ENCODE peak calls at places on chromosome 10, in eight cellular contexts. C is CD8-positive, alpha-beta T cell; O is heart right ventricle; E is tibial nerve; W is spleen; V is esophagus muscularis mucosa; U is CD4-positive, alpha-beta memory T cell; G is body of pancreas. T is an unnamed sample.
A peak's percentile ranks its signal among the peaks of the same experiment; 100 is the strongest.

GRCh38 chr10:22002531-22003110 is 909 bp downstream of the DNAJC1 start:
- DNase-seq in C (peak; percentile 45), O (no peak), E (no peak), W (no peak), V (no peak), U (peak; percentile 50), G (no peak), T (no peak)

GRCh38 chr10:71909399-71910083 is 54.7 kb upstream of the CHST3 start:
- DNase-seq in C (no peak), O (no peak), E (no peak), W (no peak), V (no peak), U (no peak), G (no peak), T (no peak)

GRCh38 chr10:3122034-3122433 is 50.5 kb downstream of the PITRM1 start:
- DNase-seq in C (no peak), O (no peak), E (no peak), W (no peak), V (no peak), U (no peak), G (no peak), T (no peak)

GRCh38 chr10:132515811-132516726 is 21.5 kb upstream of the INPP5A start:
- DNase-seq in C (no peak), O (no peak), E (no peak), W (peak; percentile 71), V (no peak), U (no peak), G (peak; percentile 32), T (peak; percentile 34)

GRCh38 chr10:75396861-75397570 is 4.5 kb downstream of the ZNF503 start:
- DNase-seq in C (no peak), O (peak; percentile 38), E (no peak), W (no peak), V (no peak), U (no peak), G (peak; percentile 61), T (peak; percentile 55)

GRCh38 chr10:132639470-132639869 is 101.9 kb downstream of the INPP5A start:
- DNase-seq in C (no peak), O (no peak), E (no peak), W (no peak), V (no peak), U (no peak), G (no peak), T (no peak)

GRCh38 chr10:1287493-1288480 is 231.6 kb downstream of the WDR37 start:
- DNase-seq in C (no peak), O (no peak), E (no peak), W (no peak), V (no peak), U (no peak), G (no peak), T (no peak)

GRCh38 chr10:6044651-6045599 is 17.2 kb downstream of the IL2RA start:
- DNase-seq in C (no peak), O (no peak), E (no peak), W (no peak), V (peak; percentile 50), U (no peak), G (no peak), T (no peak)

GRCh38 chr10:26881600-26882331 is 21.0 kb upstream of the ABI1 start:
- DNase-seq in C (no peak), O (no peak), E (no peak), W (no peak), V (peak; percentile 34), U (peak; percentile 40), G (no peak), T (no peak)

GRCh38 chr10:22599048-22599561 is 115.3 kb downstream of the PIP4K2A start:
- DNase-seq in C (no peak), O (no peak), E (no peak), W (no peak), V (no peak), U (no peak), G (no peak), T (no peak)

GRCh38 chr10:21032587-21033319 is 135.6 kb upstream of the NEBL start:
- DNase-seq in C (no peak), O (no peak), E (no peak), W (no peak), V (no peak), U (no peak), G (no peak), T (no peak)

GRCh38 chr10:61620511-61620910 is 42.2 kb upstream of the CABCOCO1 start:
- DNase-seq in C (no peak), O (no peak), E (no peak), W (no peak), V (no peak), U (no peak), G (no peak), T (no peak)

GRCh38 chr10:75547391-75548298 is 116.2 kb downstream of the LRMDA start:
- DNase-seq in C (no peak), O (no peak), E (no peak), W (no peak), V (no peak), U (no peak), G (no peak), T (no peak)

GRCh38 chr10:118298787-118299186 is 43.3 kb downstream of the FAM204A start:
- DNase-seq in C (no peak), O (no peak), E (no peak), W (no peak), V (no peak), U (no peak), G (no peak), T (no peak)

GRCh38 chr10:113252650-113253560 is 299.9 kb upstream of the HABP2 start:
- DNase-seq in C (no peak), O (no peak), E (no peak), W (no peak), V (no peak), U (no peak), G (no peak), T (no peak)

GRCh38 chr10:80528185-80528700 is 9.5 kb upstream of the SH2D4B start:
- DNase-seq in C (no peak), O (no peak), E (no peak), W (no peak), V (no peak), U (no peak), G (no peak), T (no peak)

DNA sequence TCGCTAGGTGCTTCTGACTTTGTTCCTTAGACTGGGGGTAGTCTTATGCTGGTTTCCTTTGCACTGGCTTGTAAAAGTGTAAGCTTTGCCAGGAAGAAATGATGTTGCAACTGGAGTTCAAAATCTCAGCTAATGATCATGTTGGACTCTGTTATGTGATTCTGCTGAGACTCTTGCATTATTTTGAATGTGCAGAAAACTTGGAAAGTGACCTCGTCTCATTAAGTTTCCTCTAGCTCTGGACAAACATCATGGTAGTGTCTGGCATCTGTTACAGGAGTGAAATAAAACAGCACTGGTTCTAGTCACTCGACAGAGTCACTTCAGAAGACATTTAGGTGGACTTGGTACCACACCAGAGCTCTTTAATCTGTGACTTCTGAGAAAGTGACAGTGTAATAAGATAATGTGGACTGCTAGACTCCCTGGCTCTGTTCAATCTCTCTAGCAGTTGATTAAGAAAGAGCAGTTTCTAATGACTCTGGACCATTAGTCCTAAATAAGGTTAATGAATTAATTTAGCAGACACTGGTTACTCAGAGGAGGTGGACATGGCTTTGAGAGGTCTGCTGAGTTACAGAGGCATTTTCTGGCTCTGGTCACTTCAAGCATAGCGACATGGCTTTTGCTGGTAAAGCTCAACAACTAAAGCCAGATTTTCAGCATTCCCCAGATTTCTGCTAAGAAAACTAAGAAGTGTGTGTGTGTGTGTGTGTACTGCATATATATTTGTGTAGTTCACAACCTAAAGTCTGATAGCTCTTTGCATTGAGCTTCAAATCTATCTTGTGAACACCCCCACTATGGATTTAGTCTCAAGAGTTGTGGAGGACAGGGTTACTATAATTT is 2.1 kb downstream of the NRP1 start:
- DNase-seq in C (no peak), O (no peak), E (no peak), W (no peak), V (no peak), U (no peak), G (no peak), T (no peak)
- H3K4me1 ChIP-seq in C (peaks cover 18% of the 10 kb centered on the region), O (peaks cover 32% of the 10 kb centered on the region), E (peaks cover 4% of the 10 kb centered on the region), W (peaks cover 74% of the 10 kb centered on the region), V (peaks cover 60% of the 10 kb centered on the region), U (peaks cover 20% of the 10 kb centered on the region), G (peaks cover 40% of the 10 kb centered on the region), T (peaks cover 55% of the 10 kb centered on the region)

DNA sequence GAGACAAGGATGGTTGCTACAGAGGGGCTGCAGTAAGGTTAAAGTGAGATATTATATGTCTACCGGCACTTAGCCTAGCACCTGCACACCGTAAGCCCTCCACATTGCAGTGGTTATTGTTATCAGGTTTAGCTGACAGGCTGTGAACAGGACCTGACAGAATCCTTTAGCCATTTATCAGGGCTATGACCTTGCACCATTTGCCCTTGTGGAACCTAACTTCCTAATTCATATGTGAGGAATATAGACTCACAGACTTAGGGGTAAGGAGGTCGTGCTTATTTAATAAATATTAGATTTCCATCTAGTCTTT is 10.1 kb downstream of the NCOA4 start:
- DNase-seq in C (no peak), O (no peak), E (no peak), W (no peak), V (no peak), U (no peak), G (no peak), T (no peak)
- H3K4me1 ChIP-seq in C (peaks cover 57% of the 10 kb centered on the region), O (peaks cover 80% of the 10 kb centered on the region), E (peaks cover 36% of the 10 kb centered on the region), W (peaks cover 98% of the 10 kb centered on the region), V (peaks cover 89% of the 10 kb centered on the region), U (peaks cover 72% of the 10 kb centered on the region), G (peaks cover 70% of the 10 kb centered on the region), T (peaks cover 77% of the 10 kb centered on the region)

DNA sequence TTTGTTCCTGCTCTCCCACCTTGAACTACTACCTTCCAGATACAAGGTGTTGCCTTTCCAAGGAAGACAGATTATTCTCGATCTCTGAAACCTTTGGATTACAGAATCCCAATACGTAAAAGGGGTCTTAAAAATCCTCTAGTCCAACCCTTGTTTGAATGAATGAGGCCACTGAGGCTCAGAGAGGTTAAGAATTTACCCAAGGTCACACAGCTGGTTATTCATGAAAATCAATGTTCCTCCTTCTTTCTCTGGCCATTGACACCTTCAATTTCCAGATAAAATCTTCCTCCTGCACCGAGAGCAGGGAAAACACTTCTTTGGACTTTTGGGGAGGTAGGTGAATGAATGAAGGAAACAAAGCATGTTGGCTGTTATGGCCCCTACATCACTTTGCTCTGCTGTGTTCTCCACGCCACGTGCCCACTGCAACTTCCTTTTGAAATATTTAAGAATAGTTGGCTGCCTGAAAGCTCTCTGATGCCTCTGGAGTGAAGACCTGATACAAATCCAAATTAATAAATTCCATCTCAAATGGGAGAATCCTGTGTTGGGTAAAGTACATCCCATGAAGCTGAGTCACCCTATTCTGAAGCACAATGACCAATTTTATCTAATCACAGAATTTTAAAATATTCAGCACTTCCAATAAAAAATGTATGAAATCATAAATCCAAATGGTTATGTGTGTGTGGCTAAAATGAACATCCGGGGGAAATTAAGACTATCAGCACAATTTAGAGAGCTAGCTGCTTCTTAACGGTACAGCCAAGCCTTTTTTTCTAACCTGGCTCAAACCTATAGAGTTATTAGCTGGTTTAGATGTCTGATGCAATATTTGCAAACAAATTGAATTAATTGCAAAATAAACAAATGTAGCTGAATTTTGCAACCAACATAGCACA is 7.3 kb downstream of the SVIL start:
- DNase-seq in C (no peak), O (no peak), E (no peak), W (no peak), V (no peak), U (no peak), G (no peak), T (no peak)
- H3K4me1 ChIP-seq in C (no peaks in the 10 kb centered on the region), O (peaks cover 47% of the 10 kb centered on the region), E (no peaks in the 10 kb centered on the region), W (peaks cover 10% of the 10 kb centered on the region), V (peaks cover 95% of the 10 kb centered on the region), U (no peaks in the 10 kb centered on the region), G (peaks cover 24% of the 10 kb centered on the region), T (peaks cover 33% of the 10 kb centered on the region)

DNA sequence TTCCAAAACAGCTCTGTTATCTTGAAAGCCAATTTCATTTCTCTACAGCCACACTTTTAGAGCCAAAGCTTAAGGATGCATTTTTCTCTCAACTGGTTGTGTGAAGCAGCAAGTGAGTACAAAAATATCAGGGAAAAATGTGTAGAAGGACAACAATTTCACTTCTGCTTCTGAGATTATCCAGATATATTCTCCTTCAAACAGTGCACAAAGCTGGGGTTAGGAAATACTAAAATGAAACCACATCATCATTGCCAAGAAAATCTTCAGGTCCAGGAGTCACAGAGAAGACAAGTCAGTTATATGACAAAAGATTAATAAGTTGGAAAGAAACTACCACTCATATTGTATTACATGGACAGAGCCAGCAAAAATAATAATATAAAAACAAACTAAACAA is 16.2 kb downstream of the SGMS1 start:
- DNase-seq in C (no peak), O (no peak), E (no peak), W (no peak), V (no peak), U (no peak), G (no peak), T (no peak)
- H3K4me1 ChIP-seq in C (peaks cover 26% of the 10 kb centered on the region), O (peaks cover 65% of the 10 kb centered on the region), E (peaks cover 45% of the 10 kb centered on the region), W (peaks cover 68% of the 10 kb centered on the region), V (peaks cover 80% of the 10 kb centered on the region), U (peaks cover 71% of the 10 kb centered on the region), G (peaks cover 90% of the 10 kb centered on the region), T (peaks cover 57% of the 10 kb centered on the region)